ENCODE peak calls at places on chromosomes 1 and 21, in nine cellular contexts. One of them, this sample, is unnamed.

GRCh38 chr1:15181564-15181963 is 28.0 kb downstream of the TMEM51 start:
- DNase-seq in activated naive CD8-positive, alpha-beta T cell treated with anti-CD3 and anti-CD28 coated beads for 36 hours: no peak
- DNase-seq in activated CD4-positive, alpha-beta T cell treated with anti-CD3 and anti-CD28 coated beads for 36 hours: no peak
- DNase-seq in brain microvascular endothelial cell: no peak
- DNase-seq in hypothalamus: no peak
- DNase-seq in NCI-H2081: no peak
- DNase-seq in NCI-H69: no peak
- DNase-seq in fibroblast of the conjunctiva: no peak
- DNase-seq in natural killer cell: no peak
- DNase-seq in this sample: no peak

GRCh38 chr1:3022511-3022973 is 1.3 kb downstream of the ACTRT2 start:
- DNase-seq in activated naive CD8-positive, alpha-beta T cell treated with anti-CD3 and anti-CD28 coated beads for 36 hours: no peak
- DNase-seq in activated CD4-positive, alpha-beta T cell treated with anti-CD3 and anti-CD28 coated beads for 36 hours: no peak
- DNase-seq in brain microvascular endothelial cell: no peak
- DNase-seq in hypothalamus: no peak
- DNase-seq in NCI-H2081: no peak
- DNase-seq in NCI-H69: no peak
- DNase-seq in fibroblast of the conjunctiva: no peak
- DNase-seq in natural killer cell: no peak
- DNase-seq in this sample: no peak

GRCh38 chr1:69315823-69316222 is 251.9 kb upstream of the LRRC7 start:
- DNase-seq in activated naive CD8-positive, alpha-beta T cell treated with anti-CD3 and anti-CD28 coated beads for 36 hours: no peak
- DNase-seq in activated CD4-positive, alpha-beta T cell treated with anti-CD3 and anti-CD28 coated beads for 36 hours: no peak
- DNase-seq in brain microvascular endothelial cell: no peak
- DNase-seq in hypothalamus: no peak
- DNase-seq in NCI-H2081: no peak
- DNase-seq in NCI-H69: peak; percentile 67
- DNase-seq in fibroblast of the conjunctiva: no peak
- DNase-seq in natural killer cell: no peak
- DNase-seq in this sample: no peak

GRCh38 chr1:165501351-165501974 is 42.3 kb upstream of the LRRC52 start:
- DNase-seq in activated naive CD8-positive, alpha-beta T cell treated with anti-CD3 and anti-CD28 coated beads for 36 hours: no peak
- DNase-seq in activated CD4-positive, alpha-beta T cell treated with anti-CD3 and anti-CD28 coated beads for 36 hours: no peak
- DNase-seq in brain microvascular endothelial cell: no peak
- DNase-seq in hypothalamus: no peak
- DNase-seq in NCI-H2081: no peak
- DNase-seq in NCI-H69: peak; percentile 20
- DNase-seq in fibroblast of the conjunctiva: no peak
- DNase-seq in natural killer cell: no peak
- DNase-seq in this sample: no peak

GRCh38 chr1:26950602-26951001 is 9.7 kb downstream of the KDF1 start:
- DNase-seq in activated naive CD8-positive, alpha-beta T cell treated with anti-CD3 and anti-CD28 coated beads for 36 hours: no peak
- DNase-seq in activated CD4-positive, alpha-beta T cell treated with anti-CD3 and anti-CD28 coated beads for 36 hours: no peak
- DNase-seq in brain microvascular endothelial cell: no peak
- DNase-seq in hypothalamus: no peak
- DNase-seq in NCI-H2081: no peak
- DNase-seq in NCI-H69: no peak
- DNase-seq in fibroblast of the conjunctiva: no peak
- DNase-seq in natural killer cell: no peak
- DNase-seq in this sample: no peak

GRCh38 chr1:220809187-220809550 is 22.5 kb downstream of the MTARC1 start:
- DNase-seq in activated naive CD8-positive, alpha-beta T cell treated with anti-CD3 and anti-CD28 coated beads for 36 hours: no peak
- DNase-seq in activated CD4-positive, alpha-beta T cell treated with anti-CD3 and anti-CD28 coated beads for 36 hours: no peak
- DNase-seq in brain microvascular endothelial cell: no peak
- DNase-seq in hypothalamus: no peak
- DNase-seq in NCI-H2081: no peak
- DNase-seq in NCI-H69: no peak
- DNase-seq in fibroblast of the conjunctiva: no peak
- DNase-seq in natural killer cell: no peak
- DNase-seq in this sample: no peak

GRCh38 chr1:21665711-21666571 is 3.2 kb downstream of the RAP1GAP start:
- DNase-seq in activated naive CD8-positive, alpha-beta T cell treated with anti-CD3 and anti-CD28 coated beads for 36 hours: no peak
- DNase-seq in activated CD4-positive, alpha-beta T cell treated with anti-CD3 and anti-CD28 coated beads for 36 hours: no peak
- DNase-seq in brain microvascular endothelial cell: no peak
- DNase-seq in hypothalamus: no peak
- DNase-seq in NCI-H2081: no peak
- DNase-seq in NCI-H69: peak; percentile 53
- DNase-seq in fibroblast of the conjunctiva: no peak
- DNase-seq in natural killer cell: no peak
- DNase-seq in this sample: no peak

GRCh38 chr1:107652976-107653375 is 312.0 kb downstream of the VAV3 start:
- DNase-seq in activated naive CD8-positive, alpha-beta T cell treated with anti-CD3 and anti-CD28 coated beads for 36 hours: no peak
- DNase-seq in activated CD4-positive, alpha-beta T cell treated with anti-CD3 and anti-CD28 coated beads for 36 hours: no peak
- DNase-seq in brain microvascular endothelial cell: no peak
- DNase-seq in hypothalamus: no peak
- DNase-seq in NCI-H2081: no peak
- DNase-seq in NCI-H69: no peak
- DNase-seq in fibroblast of the conjunctiva: peak; percentile 3
- DNase-seq in natural killer cell: no peak
- DNase-seq in this sample: no peak

GRCh38 chr1:161001537-161001936 is 19.4 kb downstream of the F11R start:
- DNase-seq in activated naive CD8-positive, alpha-beta T cell treated with anti-CD3 and anti-CD28 coated beads for 36 hours: no peak
- DNase-seq in activated CD4-positive, alpha-beta T cell treated with anti-CD3 and anti-CD28 coated beads for 36 hours: no peak
- DNase-seq in brain microvascular endothelial cell: no peak
- DNase-seq in hypothalamus: no peak
- DNase-seq in NCI-H2081: peak; percentile 20
- DNase-seq in NCI-H69: peak; percentile 42
- DNase-seq in fibroblast of the conjunctiva: no peak
- DNase-seq in natural killer cell: no peak
- DNase-seq in this sample: no peak

GRCh38 chr1:44854985-44855384 is 11.9 kb upstream of the PTCH2 start:
- DNase-seq in activated naive CD8-positive, alpha-beta T cell treated with anti-CD3 and anti-CD28 coated beads for 36 hours: no peak
- DNase-seq in activated CD4-positive, alpha-beta T cell treated with anti-CD3 and anti-CD28 coated beads for 36 hours: no peak
- DNase-seq in brain microvascular endothelial cell: no peak
- DNase-seq in hypothalamus: no peak
- DNase-seq in NCI-H2081: no peak
- DNase-seq in NCI-H69: no peak
- DNase-seq in fibroblast of the conjunctiva: no peak
- DNase-seq in natural killer cell: no peak
- DNase-seq in this sample: no peak

GRCh38 chr21:25735221-25735894 is 586 bp downstream of the GABPA start:
- DNase-seq in activated naive CD8-positive, alpha-beta T cell treated with anti-CD3 and anti-CD28 coated beads for 36 hours: peak; percentile 85
- DNase-seq in activated CD4-positive, alpha-beta T cell treated with anti-CD3 and anti-CD28 coated beads for 36 hours: peak; percentile 93
- DNase-seq in brain microvascular endothelial cell: peak; percentile 85
- DNase-seq in hypothalamus: peak; percentile 87
- DNase-seq in NCI-H2081: peak; percentile 85
- DNase-seq in NCI-H69: peak; percentile 96
- DNase-seq in fibroblast of the conjunctiva: peak; percentile 83
- DNase-seq in natural killer cell: peak; percentile 87
- DNase-seq in this sample: peak; percentile 94

GRCh38 chr1:151342021-151342420 is 5.0 kb downstream of the RFX5 start:
- DNase-seq in activated naive CD8-positive, alpha-beta T cell treated with anti-CD3 and anti-CD28 coated beads for 36 hours: no peak
- DNase-seq in activated CD4-positive, alpha-beta T cell treated with anti-CD3 and anti-CD28 coated beads for 36 hours: no peak
- DNase-seq in brain microvascular endothelial cell: no peak
- DNase-seq in hypothalamus: no peak
- DNase-seq in NCI-H2081: no peak
- DNase-seq in NCI-H69: no peak
- DNase-seq in fibroblast of the conjunctiva: no peak
- DNase-seq in natural killer cell: no peak
- DNase-seq in this sample: no peak

GRCh38 chr1:82565546-82565945 is 764.8 kb downstream of the ADGRL2 start:
- DNase-seq in activated naive CD8-positive, alpha-beta T cell treated with anti-CD3 and anti-CD28 coated beads for 36 hours: no peak
- DNase-seq in activated CD4-positive, alpha-beta T cell treated with anti-CD3 and anti-CD28 coated beads for 36 hours: no peak
- DNase-seq in brain microvascular endothelial cell: peak; percentile 82
- DNase-seq in hypothalamus: no peak
- DNase-seq in NCI-H2081: no peak
- DNase-seq in NCI-H69: no peak
- DNase-seq in fibroblast of the conjunctiva: peak; percentile 51
- DNase-seq in natural killer cell: no peak
- DNase-seq in this sample: no peak

GRCh38 chr1:198316681-198317080 is 159.9 kb downstream of the NEK7 start:
- DNase-seq in activated naive CD8-positive, alpha-beta T cell treated with anti-CD3 and anti-CD28 coated beads for 36 hours: no peak
- DNase-seq in activated CD4-positive, alpha-beta T cell treated with anti-CD3 and anti-CD28 coated beads for 36 hours: no peak
- DNase-seq in brain microvascular endothelial cell: no peak
- DNase-seq in hypothalamus: no peak
- DNase-seq in NCI-H2081: no peak
- DNase-seq in NCI-H69: no peak
- DNase-seq in fibroblast of the conjunctiva: no peak
- DNase-seq in natural killer cell: no peak
- DNase-seq in this sample: no peak

GRCh38 chr1:93471911-93472310 is 24.0 kb downstream of the FNBP1L start:
- DNase-seq in activated naive CD8-positive, alpha-beta T cell treated with anti-CD3 and anti-CD28 coated beads for 36 hours: no peak
- DNase-seq in activated CD4-positive, alpha-beta T cell treated with anti-CD3 and anti-CD28 coated beads for 36 hours: no peak
- DNase-seq in brain microvascular endothelial cell: peak; percentile 82
- DNase-seq in hypothalamus: no peak
- DNase-seq in NCI-H2081: no peak
- DNase-seq in NCI-H69: no peak
- DNase-seq in fibroblast of the conjunctiva: peak; percentile 53
- DNase-seq in natural killer cell: no peak
- DNase-seq in this sample: no peak

GRCh38 chr1:40032240-40032891 is 8.2 kb upstream of the CAP1 start:
- DNase-seq in activated naive CD8-positive, alpha-beta T cell treated with anti-CD3 and anti-CD28 coated beads for 36 hours: peak; percentile 29
- DNase-seq in activated CD4-positive, alpha-beta T cell treated with anti-CD3 and anti-CD28 coated beads for 36 hours: peak; percentile 65
- DNase-seq in brain microvascular endothelial cell: peak; percentile 56
- DNase-seq in hypothalamus: no peak
- DNase-seq in NCI-H2081: peak; percentile 21
- DNase-seq in NCI-H69: peak; percentile 47
- DNase-seq in fibroblast of the conjunctiva: peak; percentile 56
- DNase-seq in natural killer cell: no peak
- DNase-seq in this sample: peak; percentile 61

GRCh38 chr1:22117851-22118250 is 25.0 kb downstream of the WNT4 start:
- DNase-seq in activated naive CD8-positive, alpha-beta T cell treated with anti-CD3 and anti-CD28 coated beads for 36 hours: no peak
- DNase-seq in activated CD4-positive, alpha-beta T cell treated with anti-CD3 and anti-CD28 coated beads for 36 hours: no peak
- DNase-seq in brain microvascular endothelial cell: no peak
- DNase-seq in hypothalamus: no peak
- DNase-seq in NCI-H2081: no peak
- DNase-seq in NCI-H69: peak; percentile 26
- DNase-seq in fibroblast of the conjunctiva: peak; percentile 6
- DNase-seq in natural killer cell: no peak
- DNase-seq in this sample: no peak

GRCh38 chr1:10193340-10193739 is 17.0 kb upstream of the KIF1B start:
- DNase-seq in activated naive CD8-positive, alpha-beta T cell treated with anti-CD3 and anti-CD28 coated beads for 36 hours: no peak
- DNase-seq in activated CD4-positive, alpha-beta T cell treated with anti-CD3 and anti-CD28 coated beads for 36 hours: no peak
- DNase-seq in brain microvascular endothelial cell: no peak
- DNase-seq in hypothalamus: no peak
- DNase-seq in NCI-H2081: no peak
- DNase-seq in NCI-H69: peak; percentile 47
- DNase-seq in fibroblast of the conjunctiva: no peak
- DNase-seq in natural killer cell: no peak
- DNase-seq in this sample: no peak

GRCh38 chr1:30898031-30898815 is 10.3 kb downstream of the SDC3 start:
- DNase-seq in activated naive CD8-positive, alpha-beta T cell treated with anti-CD3 and anti-CD28 coated beads for 36 hours: no peak
- DNase-seq in activated CD4-positive, alpha-beta T cell treated with anti-CD3 and anti-CD28 coated beads for 36 hours: no peak
- DNase-seq in brain microvascular endothelial cell: no peak
- DNase-seq in hypothalamus: no peak
- DNase-seq in NCI-H2081: no peak
- DNase-seq in NCI-H69: no peak
- DNase-seq in fibroblast of the conjunctiva: no peak
- DNase-seq in natural killer cell: no peak
- DNase-seq in this sample: no peak

GRCh38 chr1:67735806-67736627 is 51.0 kb downstream of the GADD45A start:
- DNase-seq in activated naive CD8-positive, alpha-beta T cell treated with anti-CD3 and anti-CD28 coated beads for 36 hours: peak; percentile 48
- DNase-seq in activated CD4-positive, alpha-beta T cell treated with anti-CD3 and anti-CD28 coated beads for 36 hours: peak; percentile 74
- DNase-seq in brain microvascular endothelial cell: peak; percentile 95
- DNase-seq in hypothalamus: peak; percentile 38
- DNase-seq in NCI-H2081: peak; percentile 39
- DNase-seq in NCI-H69: peak; percentile 81
- DNase-seq in fibroblast of the conjunctiva: peak; percentile 72
- DNase-seq in natural killer cell: no peak
- DNase-seq in this sample: peak; percentile 40

GRCh38 chr1:158028956-158029355 is 35.5 kb downstream of the KIRREL1 start:
- DNase-seq in activated naive CD8-positive, alpha-beta T cell treated with anti-CD3 and anti-CD28 coated beads for 36 hours: no peak
- DNase-seq in activated CD4-positive, alpha-beta T cell treated with anti-CD3 and anti-CD28 coated beads for 36 hours: no peak
- DNase-seq in brain microvascular endothelial cell: no peak
- DNase-seq in hypothalamus: no peak
- DNase-seq in NCI-H2081: no peak
- DNase-seq in NCI-H69: no peak
- DNase-seq in fibroblast of the conjunctiva: no peak
- DNase-seq in natural killer cell: no peak
- DNase-seq in this sample: no peak

GRCh38 chr21:39114871-39115658 is 68.2 kb downstream of the PSMG1 start:
- DNase-seq in activated naive CD8-positive, alpha-beta T cell treated with anti-CD3 and anti-CD28 coated beads for 36 hours: no peak
- DNase-seq in activated CD4-positive, alpha-beta T cell treated with anti-CD3 and anti-CD28 coated beads for 36 hours: no peak
- DNase-seq in brain microvascular endothelial cell: peak; percentile 48
- DNase-seq in hypothalamus: no peak
- DNase-seq in NCI-H2081: no peak
- DNase-seq in NCI-H69: no peak
- DNase-seq in fibroblast of the conjunctiva: peak; percentile 20
- DNase-seq in natural killer cell: no peak
- DNase-seq in this sample: no peak

GRCh38 chr1:155000475-155000724 is 2.2 kb upstream of the ZBTB7B start:
- DNase-seq in activated naive CD8-positive, alpha-beta T cell treated with anti-CD3 and anti-CD28 coated beads for 36 hours: no peak
- DNase-seq in activated CD4-positive, alpha-beta T cell treated with anti-CD3 and anti-CD28 coated beads for 36 hours: peak; percentile 71
- DNase-seq in brain microvascular endothelial cell: no peak
- DNase-seq in hypothalamus: peak; percentile 47
- DNase-seq in NCI-H2081: peak; percentile 74
- DNase-seq in NCI-H69: no peak
- DNase-seq in fibroblast of the conjunctiva: no peak
- DNase-seq in natural killer cell: no peak
- DNase-seq in this sample: no peak

GRCh38 chr21:42460391-42461184 is 35.4 kb downstream of the RSPH1 start:
- DNase-seq in activated naive CD8-positive, alpha-beta T cell treated with anti-CD3 and anti-CD28 coated beads for 36 hours: peak; percentile 64
- DNase-seq in activated CD4-positive, alpha-beta T cell treated with anti-CD3 and anti-CD28 coated beads for 36 hours: peak; percentile 62
- DNase-seq in brain microvascular endothelial cell: no peak
- DNase-seq in hypothalamus: no peak
- DNase-seq in NCI-H2081: peak; percentile 77
- DNase-seq in NCI-H69: peak; percentile 86
- DNase-seq in fibroblast of the conjunctiva: no peak
- DNase-seq in natural killer cell: no peak
- DNase-seq in this sample: no peak

GRCh38 chr1:113320272-113320671 is 70.0 kb upstream of the MAGI3 start:
- DNase-seq in activated naive CD8-positive, alpha-beta T cell treated with anti-CD3 and anti-CD28 coated beads for 36 hours: no peak
- DNase-seq in activated CD4-positive, alpha-beta T cell treated with anti-CD3 and anti-CD28 coated beads for 36 hours: no peak
- DNase-seq in brain microvascular endothelial cell: no peak
- DNase-seq in hypothalamus: no peak
- DNase-seq in NCI-H2081: no peak
- DNase-seq in NCI-H69: peak; percentile 82
- DNase-seq in fibroblast of the conjunctiva: no peak
- DNase-seq in natural killer cell: no peak
- DNase-seq in this sample: no peak

GRCh38 chr1:201988593-201988992 is 6.1 kb downstream of the RNPEP start:
- DNase-seq in activated naive CD8-positive, alpha-beta T cell treated with anti-CD3 and anti-CD28 coated beads for 36 hours: no peak
- DNase-seq in activated CD4-positive, alpha-beta T cell treated with anti-CD3 and anti-CD28 coated beads for 36 hours: no peak
- DNase-seq in brain microvascular endothelial cell: no peak
- DNase-seq in hypothalamus: no peak
- DNase-seq in NCI-H2081: no peak
- DNase-seq in NCI-H69: no peak
- DNase-seq in fibroblast of the conjunctiva: no peak
- DNase-seq in natural killer cell: no peak
- DNase-seq in this sample: no peak

GRCh38 chr1:168281603-168282002 is 926 bp downstream of the TBX19 start:
- DNase-seq in activated naive CD8-positive, alpha-beta T cell treated with anti-CD3 and anti-CD28 coated beads for 36 hours: no peak
- DNase-seq in activated CD4-positive, alpha-beta T cell treated with anti-CD3 and anti-CD28 coated beads for 36 hours: no peak
- DNase-seq in brain microvascular endothelial cell: no peak
- DNase-seq in hypothalamus: no peak
- DNase-seq in NCI-H2081: no peak
- DNase-seq in NCI-H69: no peak
- DNase-seq in fibroblast of the conjunctiva: no peak
- DNase-seq in natural killer cell: no peak
- DNase-seq in this sample: no peak

GRCh38 chr1:116334015-116334547 is 39.0 kb upstream of the ATP1A1 start:
- DNase-seq in activated naive CD8-positive, alpha-beta T cell treated with anti-CD3 and anti-CD28 coated beads for 36 hours: no peak
- DNase-seq in activated CD4-positive, alpha-beta T cell treated with anti-CD3 and anti-CD28 coated beads for 36 hours: no peak
- DNase-seq in brain microvascular endothelial cell: peak; percentile 29
- DNase-seq in hypothalamus: no peak
- DNase-seq in NCI-H2081: no peak
- DNase-seq in NCI-H69: peak; percentile 86
- DNase-seq in fibroblast of the conjunctiva: peak; percentile 62
- DNase-seq in natural killer cell: no peak
- DNase-seq in this sample: no peak

GRCh38 chr1:91609571-91609970 is 108.9 kb downstream of the CDC7 start:
- DNase-seq in activated naive CD8-positive, alpha-beta T cell treated with anti-CD3 and anti-CD28 coated beads for 36 hours: no peak
- DNase-seq in activated CD4-positive, alpha-beta T cell treated with anti-CD3 and anti-CD28 coated beads for 36 hours: no peak
- DNase-seq in brain microvascular endothelial cell: peak; percentile 14
- DNase-seq in hypothalamus: no peak
- DNase-seq in NCI-H2081: no peak
- DNase-seq in NCI-H69: no peak
- DNase-seq in fibroblast of the conjunctiva: no peak
- DNase-seq in natural killer cell: no peak
- DNase-seq in this sample: no peak

GRCh38 chr1:77539510-77540142 is 142.8 kb downstream of the ZZZ3 start:
- DNase-seq in activated naive CD8-positive, alpha-beta T cell treated with anti-CD3 and anti-CD28 coated beads for 36 hours: no peak
- DNase-seq in activated CD4-positive, alpha-beta T cell treated with anti-CD3 and anti-CD28 coated beads for 36 hours: no peak
- DNase-seq in brain microvascular endothelial cell: peak; percentile 70
- DNase-seq in hypothalamus: no peak
- DNase-seq in NCI-H2081: no peak
- DNase-seq in NCI-H69: peak; percentile 52
- DNase-seq in fibroblast of the conjunctiva: peak; percentile 95
- DNase-seq in natural killer cell: no peak
- DNase-seq in this sample: no peak

GRCh38 chr1:38508272-38508671 is 351.3 kb downstream of the RRAGC start:
- DNase-seq in activated naive CD8-positive, alpha-beta T cell treated with anti-CD3 and anti-CD28 coated beads for 36 hours: no peak
- DNase-seq in activated CD4-positive, alpha-beta T cell treated with anti-CD3 and anti-CD28 coated beads for 36 hours: no peak
- DNase-seq in brain microvascular endothelial cell: no peak
- DNase-seq in hypothalamus: no peak
- DNase-seq in NCI-H2081: no peak
- DNase-seq in NCI-H69: no peak
- DNase-seq in fibroblast of the conjunctiva: no peak
- DNase-seq in natural killer cell: no peak
- DNase-seq in this sample: no peak

This sample was measured in hippocampal formation.